ENCODE peak calls at places on chromosome 17, in ten cellular contexts. W is stomach; G is CD8-positive, alpha-beta memory T cell; Z is tibial artery; Y is thoracic aorta; N is IMR-90; B is ovary; A is naive thymus-derived CD4-positive, alpha-beta T cell; C is left lung; Q is neuronal stem cell. P is an unnamed sample. For H3K4me1, the result is how much of the 10 kb centered on the place peaks cover.

GRCh38 chr17:55420776-55421178 is 858 bp downstream of the MMD start:
- DNase-seq in W (peak), G (peak), Z (peak), Y (no peak), N (no peak), B (peak), A (peak), C (peak), Q (peak), P (peak)

GRCh38 chr17:49861150-49861884 is 13.4 kb upstream of the TAC4 start:
- DNase-seq in W (no peak), G (peak), Z (no peak), Y (no peak), N (peak), B (peak), A (peak), C (no peak), Q (peak), P (no peak)

GRCh38 chr17:37815516-37815915 is 70.7 kb upstream of the HNF1B start:
- DNase-seq in W (no peak), G (no peak), Z (no peak), Y (no peak), N (no peak), B (no peak), A (no peak), C (no peak), Q (no peak), P (no peak)

GRCh38 chr17:38339891-38340290 is 3.9 kb downstream of the GPR179 start:
- DNase-seq in W (no peak), G (no peak), Z (no peak), Y (no peak), N (peak), B (no peak), A (no peak), C (no peak), Q (no peak), P (no peak)

GRCh38 chr17:39000021-39000601 is 32.9 kb upstream of the FBXO47 start:
- DNase-seq in W (no peak), G (no peak), Z (no peak), Y (no peak), N (peak), B (no peak), A (no peak), C (no peak), Q (no peak), P (no peak)

GRCh38 chr17:76646712-76647111 is 3.2 kb upstream of the ST6GALNAC1 start:
- DNase-seq in W (no peak), G (no peak), Z (no peak), Y (no peak), N (no peak), B (no peak), A (no peak), C (no peak), Q (no peak), P (no peak)

GRCh38 chr17:67555855-67556254 is 161.9 kb upstream of the NOL11 start:
- DNase-seq in W (no peak), G (no peak), Z (no peak), Y (no peak), N (no peak), B (no peak), A (no peak), C (no peak), Q (no peak), P (no peak)

GRCh38 chr17:10058924-10059683 is 139.3 kb downstream of the GAS7 start:
- DNase-seq in W (no peak), G (no peak), Z (no peak), Y (no peak), N (no peak), B (no peak), A (no peak), C (no peak), Q (no peak), P (no peak)

GRCh38 chr17:21283482-21284318 is 811 bp upstream of the MAP2K3 start:
- DNase-seq in W (peak), G (no peak), Z (peak), Y (no peak), N (peak), B (peak), A (no peak), C (peak), Q (no peak), P (no peak)

DNA sequence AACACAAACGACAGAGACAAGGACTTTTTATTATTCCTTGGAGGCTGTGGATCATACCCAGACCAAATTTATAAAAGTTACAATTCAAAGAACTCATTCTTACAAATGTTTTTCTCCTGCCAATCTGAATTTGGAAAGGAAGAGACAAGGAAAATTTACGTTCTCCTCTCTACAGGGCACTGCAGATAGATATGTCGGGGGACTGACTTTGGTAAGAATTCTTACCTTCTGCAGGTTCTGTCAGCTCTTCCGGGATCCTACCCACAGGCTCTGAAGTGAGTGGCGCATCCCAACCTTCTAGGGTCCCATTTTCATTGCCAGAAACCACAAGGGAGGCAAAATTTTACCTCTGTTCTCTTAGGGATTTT is 2.2 kb upstream of the SLFN12L start:
- DNase-seq in W (no peak), G (no peak), Z (no peak), Y (no peak), N (no peak), B (no peak), A (no peak), C (no peak), Q (no peak), P (no peak)
- H3K4me3 ChIP-seq in W (peak), G (peak), Z (no peak), Y (peak), N (no peak), B (no peak), A (peak), C (no peak), Q (no peak), P (no peak)

GRCh38 chr17:82334204-82334621 is 647 bp upstream of the SECTM1 start:
- DNase-seq in W (no peak), G (no peak), Z (no peak), Y (no peak), N (no peak), B (no peak), A (no peak), C (peak), Q (no peak), P (no peak)
- H3K4me1 ChIP-seq in W (under half), G (under half), Z (under half), Y (under half), N (under half), B (under half), A (under half), C (under half), Q (under half), P (under half)

DNA sequence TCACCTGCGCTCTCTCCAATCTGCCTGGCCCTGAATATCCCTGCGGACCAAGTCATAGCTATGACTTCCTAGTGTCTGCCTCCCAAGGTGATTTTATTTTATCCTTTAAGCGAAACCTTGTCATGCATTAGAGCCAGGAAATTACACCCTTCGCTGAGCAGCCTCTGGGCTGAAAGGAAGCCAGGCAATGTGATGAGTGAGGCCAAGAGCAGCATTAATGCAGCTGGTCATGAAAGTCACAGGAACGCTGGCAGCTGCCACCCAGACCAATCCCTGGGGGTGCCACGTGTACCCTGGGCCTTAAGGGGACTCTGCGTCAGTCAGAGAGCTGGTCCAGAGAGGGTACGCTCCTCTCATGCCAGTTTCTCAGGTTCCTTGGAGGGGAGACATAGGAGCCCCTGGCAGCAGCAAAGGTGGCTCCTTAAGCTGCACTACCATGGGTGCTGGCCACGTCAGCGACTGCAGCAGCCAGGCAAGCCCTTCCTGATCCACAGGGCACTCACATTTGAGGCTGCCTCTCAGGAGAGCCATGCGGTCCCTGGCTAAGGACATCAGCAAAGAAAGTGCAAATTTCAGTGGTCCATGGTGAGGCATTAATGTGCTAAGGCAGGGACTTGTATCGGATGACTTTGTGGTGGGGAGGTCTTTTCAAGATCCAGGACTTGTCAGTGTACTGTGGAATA is 42.7 kb upstream of the WSCD1 start:
- DNase-seq in W (no peak), G (no peak), Z (no peak), Y (no peak), N (no peak), B (no peak), A (no peak), C (no peak), Q (no peak), P (no peak)
- H3K4me3 ChIP-seq in W (no peak), G (no peak), Z (no peak), Y (no peak), N (no peak), B (no peak), A (no peak), C (no peak), Q (no peak), P (no peak)

DNA sequence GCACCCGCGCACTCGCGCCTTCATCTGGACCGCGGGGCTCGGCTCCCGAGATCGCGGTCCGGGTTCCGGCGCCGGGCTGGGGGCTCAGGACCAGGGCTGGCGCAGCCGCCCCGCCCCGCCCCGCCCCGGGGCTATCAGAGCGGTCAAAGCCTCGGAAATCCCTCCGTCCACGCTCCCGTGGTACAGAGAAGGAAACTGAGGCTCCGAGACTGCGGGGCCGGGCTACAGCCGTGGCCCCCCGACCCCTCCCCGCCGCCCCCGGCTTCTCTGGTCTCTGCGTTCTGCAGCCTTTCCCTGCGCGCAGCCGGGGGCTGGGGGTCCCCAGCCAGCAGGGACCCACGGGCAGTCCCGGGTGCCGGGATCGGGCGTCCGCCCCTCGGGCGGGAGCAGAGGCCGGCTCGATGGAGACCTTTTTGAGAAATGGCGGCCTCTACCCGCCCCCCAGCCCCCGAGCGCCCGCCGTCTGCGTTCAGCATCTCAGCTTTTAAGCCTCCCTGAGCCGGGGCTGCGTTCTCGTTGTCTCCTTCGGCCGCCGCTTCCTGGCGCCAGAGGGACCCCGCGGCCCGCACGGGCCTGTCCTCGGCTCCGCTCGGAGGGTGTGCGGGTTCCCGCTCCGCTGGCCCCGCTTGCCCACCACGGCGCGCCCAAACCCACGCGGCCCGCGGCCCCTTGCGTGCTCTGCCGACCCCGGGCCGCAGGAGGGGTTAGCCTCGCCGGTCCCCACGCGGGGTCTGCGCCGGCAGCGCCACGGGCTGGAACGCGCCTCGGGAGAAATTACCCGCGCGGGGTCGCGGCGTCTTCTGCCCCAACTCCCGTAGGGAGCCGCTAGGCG is 1.5 kb upstream of the NPTX1 start:
- DNase-seq in W (no peak), G (peak), Z (no peak), Y (no peak), N (peak), B (peak), A (peak), C (no peak), Q (no peak), P (no peak)
- H3K4me1 ChIP-seq in W (under half), G (under half), Z (half or more), Y (under half), N (under half), B (under half), A (under half), C (under half), Q (under half), P (under half)

DNA sequence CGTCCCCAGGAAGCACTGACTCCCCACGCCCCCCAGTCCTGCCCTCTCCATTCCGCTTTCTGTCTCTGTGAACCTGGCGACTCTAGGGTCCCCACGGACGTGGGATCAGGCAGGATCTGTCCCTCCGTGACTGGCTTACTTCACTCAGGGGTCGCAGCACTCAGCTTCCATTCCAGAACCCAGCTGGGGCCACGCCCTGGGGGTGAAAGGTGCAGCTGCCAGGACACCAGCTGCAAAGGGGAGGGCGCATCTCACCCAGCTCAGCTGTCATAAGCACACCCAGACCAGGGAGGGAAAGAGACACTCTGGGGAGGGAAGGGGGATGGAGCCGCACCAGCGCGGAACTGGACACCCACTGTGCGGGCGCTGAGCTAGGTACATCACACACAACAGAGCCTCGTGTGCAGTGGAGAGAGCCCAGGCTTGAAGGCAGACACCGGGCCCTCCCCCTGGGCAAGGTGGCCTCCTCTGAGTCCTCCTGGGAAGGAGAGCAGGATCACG is 18.5 kb upstream of the HEXD start:
- DNase-seq in W (no peak), G (no peak), Z (no peak), Y (no peak), N (no peak), B (no peak), A (no peak), C (peak), Q (no peak), P (no peak)
- H3K4me3 ChIP-seq in W (no peak), G (no peak), Z (no peak), Y (no peak), N (no peak), B (no peak), A (no peak), C (no peak), Q (no peak), P (no peak)

P was measured in ascending aorta.